ENCODE peak calls at places on chromosomes 11 and 22, in five cellular contexts. One of them, this sample, is unnamed. For H3K9me3, the result is how much of the 10 kb centered on the place peaks cover.

GRCh38 chr22:28815729-28816128 is 15.4 kb upstream of the XBP1 start:
- DNase-seq in IMR-90: no peak
- DNase-seq in HepG2: no peak
- DNase-seq in K562: no peak
- DNase-seq in GM12878: no peak
- DNase-seq in this sample: no peak

GRCh38 chr11:86508604-86509471 is 134.2 kb downstream of the CCDC81 start:
- DNase-seq in K562: no peak
- DNase-seq in HepG2: peak
- DNase-seq in GM12878: no peak
- DNase-seq in IMR-90: peak
- DNase-seq in this sample: peak

GRCh38 chr11:75465701-75466531 is 32.9 kb upstream of the KLHL35 start:
- DNase-seq in GM12878: no peak
- DNase-seq in HepG2: no peak
- DNase-seq in K562: no peak
- DNase-seq in IMR-90: peak
- DNase-seq in this sample: no peak

GRCh38 chr11:125398994-125399638 is 96.9 kb downstream of the FEZ1 start:
- DNase-seq in IMR-90: no peak
- DNase-seq in K562: no peak
- DNase-seq in GM12878: no peak
- DNase-seq in HepG2: no peak
- DNase-seq in this sample: no peak

GRCh38 chr22:20471126-20471833 is 24.3 kb downstream of the KLHL22 start:
- DNase-seq in HepG2: no peak
- DNase-seq in IMR-90: no peak
- DNase-seq in K562: no peak
- DNase-seq in GM12878: no peak
- DNase-seq in this sample: no peak

GRCh38 chr11:26753738-26754504 is 32.1 kb upstream of the SLC5A12 start:
- DNase-seq in GM12878: no peak
- DNase-seq in K562: no peak
- DNase-seq in HepG2: peak
- DNase-seq in IMR-90: peak
- DNase-seq in this sample: peak

GRCh38 chr11:57303990-57304579 is 20.7 kb downstream of the TNKS1BP1 start:
- DNase-seq in K562: no peak
- DNase-seq in GM12878: no peak
- DNase-seq in HepG2: no peak
- DNase-seq in IMR-90: no peak
- DNase-seq in this sample: no peak

GRCh38 chr11:17859552-17859951 is 125.0 kb downstream of the KCNC1 start:
- DNase-seq in IMR-90: no peak
- DNase-seq in K562: no peak
- DNase-seq in HepG2: no peak
- DNase-seq in GM12878: no peak
- DNase-seq in this sample: no peak

GRCh38 chr11:1573077-1573846 is 1.2 kb upstream of the DUSP8 start:
- DNase-seq in GM12878: no peak
- DNase-seq in K562: no peak
- DNase-seq in HepG2: no peak
- DNase-seq in IMR-90: no peak
- DNase-seq in this sample: peak

GRCh38 chr11:127789887-127790286 is 789.3 kb upstream of the KIRREL3 start:
- DNase-seq in K562: no peak
- DNase-seq in HepG2: no peak
- DNase-seq in GM12878: no peak
- DNase-seq in IMR-90: peak
- DNase-seq in this sample: no peak

GRCh38 chr11:103525069-103525468 is 415.8 kb downstream of the DYNC2H1 start:
- DNase-seq in K562: no peak
- DNase-seq in GM12878: no peak
- DNase-seq in IMR-90: peak
- DNase-seq in HepG2: no peak
- DNase-seq in this sample: no peak

GRCh38 chr11:94198718-94199117 is 70.1 kb downstream of the PANX1 start:
- DNase-seq in IMR-90: no peak
- DNase-seq in HepG2: no peak
- DNase-seq in K562: no peak
- DNase-seq in GM12878: no peak
- DNase-seq in this sample: no peak

GRCh38 chr11:18145025-18145424 is 12.7 kb downstream of the MRGPRX3 start:
- DNase-seq in K562: no peak
- DNase-seq in IMR-90: no peak
- DNase-seq in HepG2: peak
- DNase-seq in GM12878: no peak
- DNase-seq in this sample: peak

GRCh38 chr11:36132940-36133339 is 156.3 kb downstream of the COMMD9 start:
- DNase-seq in IMR-90: peak
- DNase-seq in GM12878: no peak
- DNase-seq in HepG2: no peak
- DNase-seq in K562: no peak
- DNase-seq in this sample: no peak

GRCh38 chr11:34209809-34210208 is 104.4 kb downstream of the NAT10 start:
- DNase-seq in HepG2: no peak
- DNase-seq in K562: no peak
- DNase-seq in IMR-90: no peak
- DNase-seq in GM12878: no peak
- DNase-seq in this sample: peak

GRCh38 chr11:33842236-33842915 is 49.5 kb downstream of the LMO2 start:
- DNase-seq in IMR-90: no peak
- DNase-seq in GM12878: no peak
- DNase-seq in K562: no peak
- DNase-seq in HepG2: no peak
- DNase-seq in this sample: no peak

GRCh38 chr22:28574159-28574788 is 105.4 kb downstream of the TTC28 start:
- DNase-seq in GM12878: no peak
- DNase-seq in K562: no peak
- DNase-seq in IMR-90: no peak
- DNase-seq in HepG2: no peak
- DNase-seq in this sample: no peak

GRCh38 chr11:2650343-2650867 is 49.4 kb downstream of the KCNQ1OT1 start:
- DNase-seq in GM12878: no peak
- DNase-seq in HepG2: no peak
- DNase-seq in IMR-90: no peak
- DNase-seq in K562: peak
- DNase-seq in this sample: no peak

GRCh38 chr22:41966607-41967240 is 2.5 kb upstream of the SEPTIN3 start:
- DNase-seq in HepG2: peak
- DNase-seq in K562: peak
- DNase-seq in GM12878: peak
- DNase-seq in IMR-90: peak
- DNase-seq in this sample: peak

GRCh38 chr11:116791813-116792143 is at the start of gene APOA5:
- DNase-seq in IMR-90: no peak
- DNase-seq in GM12878: no peak
- DNase-seq in HepG2: no peak
- DNase-seq in K562: no peak
- DNase-seq in this sample: no peak

GRCh38 chr22:32926600-32926999 is 125.1 kb downstream of the TIMP3 start:
- DNase-seq in IMR-90: peak
- DNase-seq in K562: peak
- DNase-seq in HepG2: peak
- DNase-seq in GM12878: no peak
- DNase-seq in this sample: peak

GRCh38 chr11:13114566-13115465 is 105.7 kb downstream of the RASSF10 start:
- DNase-seq in K562: peak
- DNase-seq in HepG2: peak
- DNase-seq in GM12878: no peak
- DNase-seq in IMR-90: no peak
- DNase-seq in this sample: peak

GRCh38 chr11:112255075-112255739 is 5.5 kb downstream of the PLET1 start:
- DNase-seq in GM12878: no peak
- DNase-seq in K562: peak
- DNase-seq in HepG2: peak
- DNase-seq in IMR-90: peak
- DNase-seq in this sample: no peak

GRCh38 chr11:126415128-126415527 is 59.6 kb downstream of the ST3GAL4 start:
- DNase-seq in HepG2: no peak
- DNase-seq in K562: no peak
- DNase-seq in IMR-90: peak
- DNase-seq in GM12878: no peak
- DNase-seq in this sample: no peak

GRCh38 chr11:23866641-23867040 is 630.2 kb upstream of the LUZP2 start:
- DNase-seq in IMR-90: peak
- DNase-seq in HepG2: no peak
- DNase-seq in K562: no peak
- DNase-seq in GM12878: no peak
- DNase-seq in this sample: peak

GRCh38 chr11:8610532-8611116 is 16.6 kb upstream of the STK33 start:
- DNase-seq in K562: no peak
- DNase-seq in HepG2: no peak
- DNase-seq in IMR-90: no peak
- DNase-seq in GM12878: no peak
- DNase-seq in this sample: no peak

GRCh38 chr22:42376721-42377177 is 55.5 kb downstream of the NFAM1 start:
- DNase-seq in GM12878: no peak
- DNase-seq in IMR-90: peak
- DNase-seq in K562: peak
- DNase-seq in HepG2: no peak
- DNase-seq in this sample: no peak

GRCh38 chr11:126229782-126230540 is 18.4 kb downstream of the FAM118B start:
- DNase-seq in HepG2: no peak
- DNase-seq in IMR-90: peak
- DNase-seq in GM12878: no peak
- DNase-seq in K562: no peak
- DNase-seq in this sample: no peak

GRCh38 chr11:122852071-122852831 is 14.0 kb downstream of the CRTAM start:
- DNase-seq in GM12878: no peak
- DNase-seq in IMR-90: peak
- DNase-seq in HepG2: no peak
- DNase-seq in K562: no peak
- DNase-seq in this sample: peak

GRCh38 chr11:57800444-57801184 is 39.0 kb downstream of the CTNND1 start:
- DNase-seq in HepG2: peak
- DNase-seq in K562: peak
- DNase-seq in IMR-90: peak
- DNase-seq in GM12878: peak
- DNase-seq in this sample: peak

GRCh38 chr22:23403152-23403719 is 176.9 kb downstream of the IGLL1 start:
- DNase-seq in HepG2: no peak
- DNase-seq in K562: peak
- DNase-seq in GM12878: no peak
- DNase-seq in IMR-90: no peak
- DNase-seq in this sample: no peak

GRCh38 chr11:45304992-45305335 is 18.8 kb upstream of the SYT13 start:
- DNase-seq in IMR-90: no peak
- DNase-seq in GM12878: no peak
- DNase-seq in K562: no peak
- DNase-seq in HepG2: no peak
- DNase-seq in this sample: no peak

GRCh38 chr11:6259638-6260019 is at the start of gene CCKBR:
- DNase-seq in K562: no peak
- DNase-seq in IMR-90: no peak
- DNase-seq in GM12878: no peak
- DNase-seq in HepG2: no peak
- DNase-seq in this sample: no peak

GRCh38 chr11:121099364-121099763 is 1.7 kb upstream of the TECTA start:
- DNase-seq in GM12878: no peak
- DNase-seq in IMR-90: no peak
- DNase-seq in HepG2: no peak
- DNase-seq in K562: no peak
- DNase-seq in this sample: no peak

GRCh38 chr11:12817681-12818332 is 143.6 kb downstream of the TEAD1 start:
- DNase-seq in GM12878: no peak
- DNase-seq in IMR-90: peak
- DNase-seq in K562: no peak
- DNase-seq in HepG2: no peak
- DNase-seq in this sample: no peak

GRCh38 chr11:19912206-19913118 is 199.8 kb downstream of the NAV2 start:
- DNase-seq in HepG2: peak
- DNase-seq in GM12878: no peak
- DNase-seq in K562: no peak
- DNase-seq in IMR-90: peak
- DNase-seq in this sample: no peak

GRCh38 chr22:30472994-30473720 is 1.3 kb upstream of the SEC14L3 start:
- DNase-seq in IMR-90: no peak
- DNase-seq in K562: no peak
- DNase-seq in HepG2: no peak
- DNase-seq in GM12878: no peak
- DNase-seq in this sample: no peak

GRCh38 chr11:31499576-31500178 is 9.7 kb downstream of the IMMP1L start:
- DNase-seq in K562: no peak
- DNase-seq in HepG2: no peak
- DNase-seq in IMR-90: peak
- DNase-seq in GM12878: no peak
- DNase-seq in this sample: no peak

GRCh38 chr22:47236718-47237117 is 474.3 kb downstream of the TBC1D22A start:
- DNase-seq in IMR-90: no peak
- DNase-seq in K562: no peak
- DNase-seq in GM12878: no peak
- DNase-seq in HepG2: no peak
- DNase-seq in this sample: no peak
- H3K9me3 ChIP-seq in IMR-90: under half
- H3K9me3 ChIP-seq in K562: under half
- H3K9me3 ChIP-seq in GM12878: under half
- H3K9me3 ChIP-seq in HepG2: under half
- H3K9me3 ChIP-seq in this sample: under half

GRCh38 chr22:38397189-38398097 is 57.6 kb downstream of the KCNJ4 start:
- DNase-seq in GM12878: no peak
- DNase-seq in K562: peak
- DNase-seq in HepG2: no peak
- DNase-seq in IMR-90: no peak
- DNase-seq in this sample: peak
- TF ChIP-seq BHLHE40 in GM12878: no peak
- TF ChIP-seq BHLHE40 in K562: no peak
- TF ChIP-seq BHLHE40 in HepG2: no peak
- TF ChIP-seq BHLHE40 in IMR-90: no peak
- TF ChIP-seq BHLHE40 in this sample: no peak

GRCh38 chr22:49023161-49023878 is 804.4 kb downstream of the BRD1 start:
- DNase-seq in K562: no peak
- DNase-seq in HepG2: no peak
- DNase-seq in IMR-90: no peak
- DNase-seq in GM12878: no peak
- DNase-seq in this sample: no peak
- H3K9me3 ChIP-seq in K562: under half
- H3K9me3 ChIP-seq in HepG2: under half
- H3K9me3 ChIP-seq in IMR-90: half or more
- H3K9me3 ChIP-seq in GM12878: under half
- H3K9me3 ChIP-seq in this sample: under half

GRCh38 chr11:41612415-41612814 is 153.0 kb upstream of the LRRC4C start:
- DNase-seq in IMR-90: no peak
- DNase-seq in GM12878: no peak
- DNase-seq in HepG2: no peak
- DNase-seq in K562: no peak
- DNase-seq in this sample: no peak

DNA sequence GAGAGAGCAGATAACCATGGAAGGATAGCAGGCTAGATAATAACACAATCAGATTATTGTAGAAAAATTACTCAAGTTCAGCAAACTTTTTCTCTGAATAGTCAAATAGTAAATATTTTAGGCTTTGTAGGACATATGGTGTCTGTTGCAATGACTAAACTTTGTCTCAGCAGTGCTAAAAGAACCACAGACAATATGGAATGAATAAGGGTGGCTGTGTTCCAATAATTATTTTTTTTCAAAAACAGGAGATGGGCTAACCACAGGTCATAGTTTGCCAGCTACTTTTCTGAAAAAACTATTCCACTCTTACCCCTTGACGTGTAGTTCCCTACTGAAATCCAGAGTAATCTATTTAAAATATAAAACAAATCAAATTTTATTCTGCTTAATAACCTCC is 153.9 kb upstream of the LRRC4C start:
- DNase-seq in GM12878: no peak
- DNase-seq in K562: no peak
- DNase-seq in IMR-90: no peak
- DNase-seq in HepG2: no peak
- DNase-seq in this sample: no peak
- TF ChIP-seq BHLHE40 in GM12878: no peak
- TF ChIP-seq BHLHE40 in K562: no peak
- TF ChIP-seq BHLHE40 in IMR-90: no peak
- TF ChIP-seq BHLHE40 in HepG2: no peak
- TF ChIP-seq BHLHE40 in this sample: no peak

This sample was measured in A549.